ENCODE peak calls at places on chromosomes 12 and 14, in six cellular contexts. Y is fibroblast of the aortic adventitia, F is AG04450, A is GM10248, Z is brain microvascular endothelial cell, G is HFFc6. B is an unnamed sample.
A peak's percentile ranks its signal among the peaks of the same experiment; 100 is the strongest.

GRCh38 chr14:105935384-105935783 is 409.0 kb downstream of the TMEM121 start:
- DNase-seq in Y (no peak), F (no peak), A (no peak), Z (no peak), G (no peak), B (no peak)

GRCh38 chr14:101250948-101251811 is 310.1 kb upstream of the DIO3 start:
- DNase-seq in Y (no peak), F (no peak), A (no peak), Z (no peak), G (no peak), B (no peak)

GRCh38 chr14:74346341-74346740 is 1.9 kb upstream of the VRTN start:
- DNase-seq in Y (no peak), F (no peak), A (no peak), Z (no peak), G (no peak), B (no peak)

GRCh38 chr12:132172619-132173018 is 28.4 kb downstream of the NOC4L start:
- DNase-seq in Y (no peak), F (no peak), A (no peak), Z (no peak), G (no peak), B (no peak)

GRCh38 chr14:58298477-58298879 is at the start of gene ARID4A:
- DNase-seq in Y (no peak), F (no peak), A (no peak), Z (no peak), G (no peak), B (no peak)

GRCh38 chr12:22121224-22121623 is 75.2 kb downstream of the CMAS start:
- DNase-seq in Y (no peak), F (no peak), A (peak; percentile 24), Z (no peak), G (no peak), B (no peak)

GRCh38 chr12:131057211-131057721 is 103.6 kb downstream of the ADGRD1 start:
- DNase-seq in Y (no peak), F (no peak), A (no peak), Z (no peak), G (no peak), B (no peak)

GRCh38 chr12:122422769-122423257 is 344 bp upstream of the CLIP1 start:
- DNase-seq in Y (peak; percentile 71), F (no peak), A (no peak), Z (no peak), G (peak; percentile 41), B (peak; percentile 40)

GRCh38 chr14:70882771-70883492 is 24.3 kb upstream of the PCNX1 start:
- DNase-seq in Y (peak; percentile 10), F (no peak), A (no peak), Z (peak; percentile 48), G (peak; percentile 66), B (peak; percentile 90)

DNA sequence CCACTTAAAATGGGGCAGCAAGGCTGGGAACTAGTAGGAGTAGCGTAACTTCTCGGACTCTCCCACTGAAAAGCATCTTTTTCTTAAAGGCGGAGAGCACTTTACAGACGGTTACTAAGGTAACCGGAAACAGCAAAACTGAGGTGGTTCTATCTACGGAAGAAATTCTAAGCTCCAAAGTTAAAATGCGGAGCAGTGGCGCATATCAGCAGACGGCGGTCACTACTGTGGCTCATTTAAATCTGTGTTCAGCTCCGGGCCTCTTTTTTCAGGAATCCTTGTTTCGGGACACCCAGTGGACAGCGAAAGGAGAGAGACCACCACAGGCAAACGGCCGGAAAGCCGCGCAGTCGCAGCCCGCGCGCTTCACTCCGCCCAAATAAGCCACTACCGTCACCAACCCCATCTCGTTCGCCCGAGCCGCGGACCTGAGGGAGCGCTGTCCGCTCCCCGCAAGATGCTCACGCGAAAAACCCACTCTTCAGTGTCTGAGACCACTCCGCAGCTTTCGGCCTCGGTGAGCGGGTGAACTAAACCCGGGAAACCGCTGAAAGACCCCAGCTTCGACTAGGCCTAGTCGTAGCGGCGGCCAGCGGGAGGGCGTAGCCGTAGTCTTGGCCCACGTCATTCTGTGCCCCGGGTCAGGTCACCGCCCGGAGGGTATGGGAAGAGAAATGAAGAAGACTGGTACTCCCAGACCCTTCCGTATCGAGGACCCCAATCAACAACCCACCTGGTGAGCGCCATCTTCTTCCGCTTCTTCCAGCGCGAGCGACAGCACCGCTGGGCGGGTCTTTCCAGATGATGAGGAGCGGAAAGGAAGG is at the start of gene SNW1:
- DNase-seq in Y (peak; percentile 55), F (peak; percentile 84), A (peak; percentile 95), Z (peak; percentile 64), G (peak; percentile 94), B (peak; percentile 66)
- TF ChIP-seq CTCF in Y (no peak), F (no peak), A (no peak), Z (peak; percentile 9), G (no peak), B (no peak)

GRCh38 chr14:88437659-88438058 is 52.2 kb downstream of the SPATA7 start:
- DNase-seq in Y (no peak), F (no peak), A (no peak), Z (no peak), G (no peak), B (peak; percentile 3)
- TF ChIP-seq CTCF in Y (peak; percentile 22), F (peak; percentile 47), A (no peak), Z (peak; percentile 64), G (peak; percentile 72), B (peak; percentile 25)

DNA sequence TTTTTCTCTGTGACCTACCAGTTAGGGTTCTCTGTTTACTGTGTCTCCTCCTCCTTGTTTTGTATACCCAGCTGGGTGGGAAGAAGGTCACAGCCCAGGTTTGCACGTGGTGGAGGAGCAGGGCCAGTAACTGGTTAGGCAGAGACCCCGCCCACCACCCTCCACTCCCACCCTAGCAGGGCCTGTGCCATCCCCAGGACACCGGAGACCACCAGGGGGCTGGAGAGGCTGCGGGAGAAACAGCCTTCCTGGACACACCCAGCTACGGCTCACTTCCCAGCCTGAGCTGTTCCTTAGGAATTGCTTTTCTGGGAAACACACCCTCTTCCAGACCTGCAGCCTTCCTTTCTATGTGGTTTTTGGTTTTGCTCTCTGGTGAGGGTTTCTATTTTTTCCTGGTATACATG is 21.1 kb downstream of the BDKRB2 start:
- DNase-seq in Y (peak; percentile 79), F (no peak), A (no peak), Z (no peak), G (peak; percentile 59), B (no peak)
- TF ChIP-seq CTCF in Y (peak; percentile 70), F (peak; percentile 46), A (no peak), Z (peak; percentile 7), G (peak; percentile 69), B (no peak)

GRCh38 chr12:2681426-2682205 is 113.2 kb upstream of the FKBP4 start:
- DNase-seq in Y (no peak), F (no peak), A (no peak), Z (no peak), G (no peak), B (no peak)

GRCh38 chr12:2679816-2680675 is 114.7 kb upstream of the FKBP4 start:
- DNase-seq in Y (no peak), F (no peak), A (no peak), Z (no peak), G (no peak), B (no peak)

GRCh38 chr12:2683283-2684025 is 111.3 kb upstream of the FKBP4 start:
- DNase-seq in Y (no peak), F (no peak), A (no peak), Z (no peak), G (no peak), B (no peak)

GRCh38 chr12:2680676-2681039 is 114.1 kb upstream of the FKBP4 start:
- DNase-seq in Y (no peak), F (no peak), A (no peak), Z (no peak), G (no peak), B (no peak)

DNA sequence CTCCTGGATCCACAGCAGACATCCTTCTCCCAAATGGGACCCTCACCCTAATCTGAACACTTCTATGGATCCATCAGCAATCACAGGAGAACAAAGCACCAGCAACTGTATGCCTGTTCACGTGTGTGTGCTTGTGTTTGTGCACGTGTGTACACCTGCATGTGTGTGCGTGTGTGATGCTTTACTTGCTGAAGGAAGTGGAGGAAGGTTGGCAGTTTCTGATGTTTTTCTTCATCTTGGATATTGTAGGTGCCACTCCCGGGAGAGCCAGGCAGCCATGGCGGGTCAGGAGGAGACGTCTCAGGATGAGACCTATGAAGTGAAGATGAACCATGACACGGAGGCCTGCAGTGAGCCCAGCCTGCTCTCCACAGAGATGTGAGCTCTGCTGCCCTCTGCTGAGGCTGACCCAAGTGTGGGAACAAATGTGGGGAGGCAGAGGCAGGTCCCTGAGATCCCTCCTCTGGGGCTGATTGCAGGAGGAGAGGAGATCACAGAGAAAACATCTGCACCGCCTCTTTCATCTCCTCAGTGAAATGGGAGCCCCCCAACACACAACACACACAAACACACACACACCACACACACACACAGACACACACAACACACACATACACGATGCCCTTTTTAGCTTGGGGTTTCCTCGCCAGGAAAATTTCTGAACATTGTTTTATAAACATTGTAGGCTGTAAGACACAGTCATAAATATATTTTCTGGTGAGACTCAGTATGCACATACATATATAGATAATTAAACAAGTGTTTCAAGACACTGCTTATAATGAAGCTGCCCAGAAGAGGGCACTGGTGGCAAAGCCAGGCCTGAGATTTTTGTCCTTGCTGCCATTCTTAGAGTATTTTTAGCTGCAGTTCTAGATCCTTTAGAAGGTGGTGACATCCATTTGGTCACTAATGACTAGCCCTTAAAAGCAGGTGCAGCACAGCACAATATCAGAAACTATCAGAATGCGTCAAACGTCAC is 112.2 kb upstream of the FKBP4 start:
- DNase-seq in Y (peak; percentile 42), F (peak; percentile 36), A (no peak), Z (peak; percentile 42), G (peak; percentile 55), B (peak; percentile 42)
- TF ChIP-seq CTCF in Y (peak; percentile 44), F (peak; percentile 60), A (peak; percentile 40), Z (peak; percentile 65), G (peak; percentile 73), B (peak; percentile 45)

DNA sequence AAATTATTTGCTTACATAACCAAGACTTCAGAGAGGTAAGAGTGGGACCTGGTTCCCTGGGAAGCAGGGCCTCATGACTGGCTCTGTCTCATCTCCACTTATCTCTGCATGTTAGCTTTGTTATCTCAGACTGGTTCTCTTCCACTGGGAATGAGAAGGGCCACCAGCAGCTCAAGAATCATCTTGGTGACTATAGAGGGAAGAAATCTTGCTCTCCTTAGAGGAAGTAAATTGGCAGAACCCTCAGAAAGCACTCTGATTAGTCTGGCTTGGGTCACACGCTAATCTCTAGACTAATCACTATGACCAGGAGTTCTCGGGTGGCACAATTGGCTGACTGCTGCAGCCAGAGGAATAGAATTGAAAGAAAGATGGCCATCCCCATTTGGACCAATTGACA is 110.8 kb upstream of the KRAS start:
- DNase-seq in Y (no peak), F (no peak), A (no peak), Z (peak; percentile 0), G (no peak), B (no peak)
- TF ChIP-seq CTCF in Y (no peak), F (no peak), A (no peak), Z (no peak), G (no peak), B (no peak)

GRCh38 chr14:38616959-38617358 is 361.1 kb upstream of the CLEC14A start:
- DNase-seq in Y (no peak), F (no peak), A (no peak), Z (no peak), G (peak; percentile 2), B (no peak)

GRCh38 chr14:38623661-38624060 is 367.8 kb upstream of the CLEC14A start:
- DNase-seq in Y (no peak), F (no peak), A (no peak), Z (no peak), G (peak; percentile 37), B (no peak)

DNA sequence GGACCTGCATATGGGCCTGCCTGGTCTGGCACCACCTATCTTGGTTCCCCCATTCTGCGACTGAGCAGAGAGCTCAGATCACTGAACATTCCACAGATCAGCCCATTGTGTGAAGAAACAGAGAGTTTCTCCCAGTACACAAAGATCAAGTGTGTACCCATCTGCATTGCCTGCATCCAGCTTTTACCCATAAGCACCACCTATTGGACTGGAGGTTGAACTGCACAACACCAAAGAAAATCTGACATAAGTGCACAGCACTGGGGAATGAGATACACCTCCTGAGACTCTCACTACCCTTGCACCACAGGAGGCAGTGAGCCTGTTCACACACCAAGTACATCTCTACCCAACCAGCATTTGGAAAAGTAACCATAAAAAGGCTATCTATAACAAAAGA is 362.6 kb upstream of the CLEC14A start:
- DNase-seq in Y (no peak), F (no peak), A (no peak), Z (no peak), G (no peak), B (no peak)
- TF ChIP-seq CTCF in Y (no peak), F (peak; percentile 14), A (no peak), Z (no peak), G (peak; percentile 45), B (peak; percentile 5)